ENCODE peak calls at places on chromosomes 16 and 17, in four cellular contexts. P is fibroblast of pulmonary artery, K is Kasumi-1, S is T-helper 1 cell. F is an unnamed sample.

GRCh38 chr16:86660623-86661022 is 82.3 kb downstream of the FOXL1 start:
- DNase-seq in P (no peak), K (no peak), S (no peak), F (no peak)

GRCh38 chr16:24986512-24987303 is 28.5 kb downstream of the ARHGAP17 start:
- DNase-seq in P (peak; percentile 96), K (no peak), S (no peak), F (peak; percentile 73)

GRCh38 chr16:65624696-65625095 is 502.8 kb upstream of the CDH11 start:
- DNase-seq in P (peak; percentile 20), K (no peak), S (no peak), F (no peak)

GRCh38 chr17:27396941-27397340 is 59.3 kb upstream of the KSR1 start:
- DNase-seq in P (peak; percentile 38), K (peak; percentile 25), S (no peak), F (no peak)

GRCh38 chr16:5944971-5945370 is 847.4 kb upstream of the EEF2KMT start:
- DNase-seq in P (no peak), K (no peak), S (no peak), F (no peak)

GRCh38 chr16:4315185-4316102 is at the start of gene GLIS2:
- DNase-seq in P (peak; percentile 85), K (no peak), S (no peak), F (peak; percentile 73)

GRCh38 chr17:83176956-83177583 is 97.7 kb downstream of the METRNL start:
- DNase-seq in P (no peak), K (no peak), S (no peak), F (no peak)

GRCh38 chr17:14308636-14308964 is 7.7 kb downstream of the HS3ST3B1 start:
- DNase-seq in P (no peak), K (no peak), S (no peak), F (no peak)

GRCh38 chr16:67284699-67285646 is 5.6 kb downstream of the PLEKHG4 start:
- DNase-seq in P (peak; percentile 39), K (no peak), S (no peak), F (no peak)

GRCh38 chr17:42775534-42776098 is 2.4 kb downstream of the VPS25 start:
- DNase-seq in P (peak; percentile 74), K (peak; percentile 92), S (no peak), F (no peak)

GRCh38 chr16:72468582-72468981 is 296.6 kb upstream of the PMFBP1 start:
- DNase-seq in P (peak; percentile 49), K (no peak), S (no peak), F (no peak)

GRCh38 chr16:17283022-17283421 is 187.7 kb downstream of the XYLT1 start:
- DNase-seq in P (no peak), K (no peak), S (no peak), F (no peak)

GRCh38 chr17:45371414-45372324 is 54.8 kb upstream of the MAP3K14 start:
- DNase-seq in P (peak; percentile 97), K (no peak), S (no peak), F (peak; percentile 96)